ENCODE peak calls at places on chromosomes 4 and X, in ten cellular contexts. D is DND-41; F is activated effector memory CD4-positive, alpha-beta T cell treated with Interleukin-2 at 50 U/mL for 16 hours; C is AG09319; T is fibroblast of the aortic adventitia; E is T-cell; R is HT1080; J is NCI-H524; O is HS-27A; Q is AG08395. Y is an unnamed sample.

GRCh38 chrX:138986866-138987265 is 275.3 kb upstream of the FGF13 start:
- DNase-seq in T (peak; percentile 28), D (no peak), C (no peak), F (no peak), J (no peak), Q (no peak), O (no peak), R (peak; percentile 6), E (no peak), Y (no peak)

GRCh38 chrX:120790118-120790517 is 85.5 kb downstream of the CT47B1 start:
- DNase-seq in E (peak; percentile 24), O (no peak), J (peak; percentile 74), C (peak; percentile 60), Q (peak; percentile 72), T (peak; percentile 91), D (peak; percentile 11), F (no peak), R (peak; percentile 54), Y (peak; percentile 5)

GRCh38 chrX:9682456-9682855 is 83.2 kb downstream of the GPR143 start:
- DNase-seq in C (no peak), J (peak; percentile 24), D (no peak), E (no peak), T (peak; percentile 42), F (no peak), R (no peak), O (no peak), Q (no peak), Y (no peak)

GRCh38 chr4:176611351-176611750 is 181.4 kb downstream of the VEGFC start:
- DNase-seq in C (no peak), F (no peak), T (no peak), R (no peak), Q (no peak), O (no peak), D (no peak), J (no peak), E (no peak), Y (no peak)

GRCh38 chr4:144575181-144575580 is 70.8 kb upstream of the HHIP start:
- DNase-seq in C (no peak), T (peak; percentile 36), D (no peak), Q (no peak), O (no peak), J (peak; percentile 93), R (no peak), E (no peak), F (no peak), Y (no peak)

GRCh38 chr4:7348946-7349900 is 85.5 kb downstream of the PSAPL1 start:
- DNase-seq in R (no peak), C (no peak), J (no peak), D (no peak), T (no peak), Q (no peak), O (no peak), E (no peak), F (no peak), Y (no peak)

GRCh38 chr4:13178621-13179020 is 305.5 kb downstream of the RAB28 start:
- DNase-seq in C (no peak), R (no peak), E (no peak), O (no peak), T (no peak), D (no peak), F (no peak), J (no peak), Q (no peak), Y (no peak)

GRCh38 chr4:128844931-128845330 is 35.4 kb downstream of the JADE1 start:
- DNase-seq in C (no peak), F (no peak), R (no peak), O (no peak), T (no peak), J (no peak), D (no peak), Q (no peak), E (no peak), Y (no peak)

GRCh38 chrX:30327762-30328161 is 18.6 kb upstream of the NR0B1 start:
- DNase-seq in R (no peak), O (no peak), T (no peak), F (no peak), E (no peak), J (no peak), C (no peak), D (no peak), Q (no peak), Y (no peak)

GRCh38 chr4:6494431-6495295 is 22.2 kb upstream of the PPP2R2C start:
- DNase-seq in D (no peak), J (no peak), R (no peak), C (no peak), O (no peak), F (no peak), T (no peak), E (no peak), Q (no peak), Y (no peak)

GRCh38 chrX:69551421-69552009 is 47.4 kb downstream of the NALF2 start:
- DNase-seq in F (no peak), Q (no peak), T (no peak), J (no peak), D (no peak), E (no peak), C (no peak), R (no peak), O (no peak), Y (no peak)

GRCh38 chrX:23883737-23884354 is 23.9 kb downstream of the APOO start:
- DNase-seq in Q (peak; percentile 84), T (peak; percentile 67), D (no peak), F (no peak), O (no peak), E (no peak), J (no peak), C (peak; percentile 18), R (peak; percentile 88), Y (peak; percentile 86)

GRCh38 chr4:37748546-37748945 is 62.4 kb upstream of the RELL1 start:
- DNase-seq in J (peak; percentile 98), T (no peak), Q (no peak), D (peak; percentile 62), E (no peak), F (no peak), R (no peak), C (no peak), O (no peak), Y (no peak)

GRCh38 chrX:14673764-14674163 is 144.4 kb downstream of the GLRA2 start:
- DNase-seq in J (peak; percentile 13), F (no peak), Q (peak; percentile 67), R (peak; percentile 84), C (peak; percentile 23), D (no peak), O (peak; percentile 50), E (no peak), T (peak; percentile 76), Y (peak; percentile 45)

GRCh38 chrX:101452051-101452450 is 33.2 kb upstream of the ARMCX4 start:
- DNase-seq in E (no peak), R (no peak), Q (no peak), O (no peak), F (no peak), D (no peak), C (no peak), J (no peak), T (no peak), Y (no peak)